ENCODE peak calls at places on chromosomes 7 and 10, in six cellular contexts. One of them, this sample, is unnamed.

GRCh38 chr10:59234194-59234593 is 57.8 kb downstream of the PHYHIPL start:
- DNase-seq in EL: no peak
- DNase-seq in left cardiac atrium: no peak
- DNase-seq in SHP77: no peak
- DNase-seq in NCI-H2081: no peak
- DNase-seq in tibial artery: no peak
- DNase-seq in this sample: no peak

GRCh38 chr7:20576166-20576660 is 39.3 kb upstream of the ABCB5 start:
- DNase-seq in EL: no peak
- DNase-seq in left cardiac atrium: no peak
- DNase-seq in SHP77: no peak
- DNase-seq in NCI-H2081: no peak
- DNase-seq in tibial artery: no peak
- DNase-seq in this sample: no peak

GRCh38 chr7:139886206-139886605 is 57.1 kb downstream of the TBXAS1 start:
- DNase-seq in EL: no peak
- DNase-seq in left cardiac atrium: no peak
- DNase-seq in SHP77: no peak
- DNase-seq in NCI-H2081: no peak
- DNase-seq in tibial artery: no peak
- DNase-seq in this sample: no peak

GRCh38 chr10:124000792-124001201 is 92.6 kb downstream of the CHST15 start:
- DNase-seq in EL: peak; percentile 58
- DNase-seq in left cardiac atrium: no peak
- DNase-seq in SHP77: no peak
- DNase-seq in NCI-H2081: no peak
- DNase-seq in tibial artery: peak; percentile 57
- DNase-seq in this sample: no peak

GRCh38 chr10:43479275-43479674 is 42.4 kb downstream of the ZNF487 start:
- DNase-seq in EL: peak; percentile 27
- DNase-seq in left cardiac atrium: no peak
- DNase-seq in SHP77: no peak
- DNase-seq in NCI-H2081: no peak
- DNase-seq in tibial artery: no peak
- DNase-seq in this sample: no peak

GRCh38 chr7:73811760-73812168 is 19.0 kb upstream of the CLDN4 start:
- DNase-seq in EL: peak; percentile 65
- DNase-seq in left cardiac atrium: peak; percentile 50
- DNase-seq in SHP77: peak; percentile 69
- DNase-seq in NCI-H2081: peak; percentile 72
- DNase-seq in tibial artery: peak; percentile 73
- DNase-seq in this sample: peak; percentile 41

GRCh38 chr10:133378251-133379096 is 588 bp upstream of the PAOX start:
- DNase-seq in EL: peak; percentile 58
- DNase-seq in left cardiac atrium: peak; percentile 74
- DNase-seq in SHP77: peak; percentile 48
- DNase-seq in NCI-H2081: no peak
- DNase-seq in tibial artery: peak; percentile 82
- DNase-seq in this sample: peak; percentile 64

GRCh38 chr10:49080071-49080470 is 35.3 kb downstream of the VSTM4 start:
- DNase-seq in EL: no peak
- DNase-seq in left cardiac atrium: no peak
- DNase-seq in SHP77: no peak
- DNase-seq in NCI-H2081: no peak
- DNase-seq in tibial artery: no peak
- DNase-seq in this sample: peak; percentile 7

This sample was measured in DND-41.